ENCODE peak calls at places on chromosomes 7 and 10, in six cellular contexts. E is CD8-positive, alpha-beta T cell; V is ovary; L is keratinocyte; N is PC-9; H is esophagus squamous epithelium. U is an unnamed sample.

GRCh38 chr10:79162861-79163662 is 94.3 kb downstream of the ZMIZ1 start:
- DNase-seq in E (no peak), V (no peak), L (no peak), N (peak; percentile 86), H (no peak), U (no peak)

GRCh38 chr7:73304071-73304470 is 4.6 kb downstream of the NSUN5 start:
- DNase-seq in E (no peak), V (no peak), L (no peak), N (no peak), H (no peak), U (no peak)

GRCh38 chr7:101833799-101834198 is 16.4 kb downstream of the CUX1 start:
- DNase-seq in E (no peak), V (no peak), L (no peak), N (no peak), H (no peak), U (no peak)

GRCh38 chr10:7417807-7418206 is 7.0 kb upstream of the SFMBT2 start:
- DNase-seq in E (no peak), V (no peak), L (no peak), N (no peak), H (no peak), U (no peak)

GRCh38 chr10:68428396-68428795 is 21.3 kb upstream of the RUFY2 start:
- DNase-seq in E (no peak), V (no peak), L (no peak), N (no peak), H (no peak), U (no peak)

GRCh38 chr7:4830176-4830575 is 31.7 kb downstream of the PAPOLB start:
- DNase-seq in E (peak; percentile 32), V (no peak), L (no peak), N (no peak), H (no peak), U (no peak)

GRCh38 chr10:43136995-43137700 is 1.1 kb upstream of the CSGALNACT2 start:
- DNase-seq in E (no peak), V (peak; percentile 41), L (no peak), N (no peak), H (no peak), U (no peak)

GRCh38 chr7:40551685-40552576 is 417.1 kb downstream of the SUGCT start:
- DNase-seq in E (no peak), V (no peak), L (no peak), N (no peak), H (no peak), U (no peak)

GRCh38 chr10:17771027-17771426 is 19.0 kb downstream of the TMEM236 start:
- DNase-seq in E (no peak), V (no peak), L (no peak), N (no peak), H (no peak), U (no peak)

GRCh38 chr7:364536-364935 is 74.6 kb downstream of the FOXL3 start:
- DNase-seq in E (no peak), V (no peak), L (no peak), N (no peak), H (no peak), U (no peak)

GRCh38 chr7:157211710-157212109 is 73.0 kb downstream of the UBE3C start:
- DNase-seq in E (no peak), V (no peak), L (no peak), N (no peak), H (no peak), U (no peak)

GRCh38 chr10:126131338-126131737 is 235.0 kb downstream of the FANK1 start:
- DNase-seq in E (no peak), V (no peak), L (no peak), N (no peak), H (no peak), U (no peak)

GRCh38 chr7:116592445-116592844 is 67.6 kb downstream of the CAV1 start:
- DNase-seq in E (no peak), V (no peak), L (no peak), N (no peak), H (no peak), U (no peak)

GRCh38 chr7:77627307-77627671 is 69.0 kb upstream of the RSBN1L start:
- DNase-seq in E (no peak), V (no peak), L (no peak), N (no peak), H (no peak), U (no peak)

GRCh38 chr7:128078309-128078708 is 47.1 kb upstream of the LRRC4 start:
- DNase-seq in E (no peak), V (no peak), L (no peak), N (no peak), H (no peak), U (no peak)

GRCh38 chr10:26448706-26449435 is 10.7 kb downstream of the APBB1IP start:
- DNase-seq in E (peak; percentile 63), V (no peak), L (no peak), N (no peak), H (no peak), U (no peak)

GRCh38 chr10:77598606-77599005 is 39.0 kb downstream of the KCNMA1 start:
- DNase-seq in E (no peak), V (no peak), L (no peak), N (no peak), H (no peak), U (no peak)

GRCh38 chr7:14598978-14599377 is 303.6 kb downstream of the DGKB start:
- DNase-seq in E (no peak), V (no peak), L (no peak), N (no peak), H (no peak), U (no peak)

GRCh38 chr10:130719447-130719752 is 583.2 kb downstream of the GLRX3 start:
- DNase-seq in E (no peak), V (no peak), L (no peak), N (no peak), H (no peak), U (no peak)

GRCh38 chr10:70162892-70163201 is 7.5 kb downstream of the SAR1A start:
- DNase-seq in E (no peak), V (no peak), L (no peak), N (no peak), H (no peak), U (no peak)

GRCh38 chr10:128150045-128150493 is 23.8 kb upstream of the MKI67 start:
- DNase-seq in E (peak; percentile 64), V (no peak), L (no peak), N (no peak), H (no peak), U (no peak)

GRCh38 chr10:133257489-133258065 is 19.1 kb downstream of the ADAM8 start:
- DNase-seq in E (no peak), V (peak; percentile 79), L (no peak), N (no peak), H (no peak), U (peak; percentile 33)

GRCh38 chr10:75653761-75654160 is 222.3 kb downstream of the LRMDA start:
- DNase-seq in E (no peak), V (no peak), L (no peak), N (peak; percentile 56), H (no peak), U (no peak)

GRCh38 chr7:129368389-129368986 is 65.7 kb upstream of the STRIP2 start:
- DNase-seq in E (no peak), V (no peak), L (no peak), N (no peak), H (no peak), U (no peak)

GRCh38 chr7:25025218-25025671 is 45.3 kb upstream of the OSBPL3 start:
- DNase-seq in E (no peak), V (no peak), L (peak; percentile 61), N (peak; percentile 93), H (no peak), U (no peak)

GRCh38 chr10:200405-200804 is 65.2 kb downstream of the ZMYND11 start:
- DNase-seq in E (no peak), V (no peak), L (no peak), N (no peak), H (no peak), U (no peak)

DNA sequence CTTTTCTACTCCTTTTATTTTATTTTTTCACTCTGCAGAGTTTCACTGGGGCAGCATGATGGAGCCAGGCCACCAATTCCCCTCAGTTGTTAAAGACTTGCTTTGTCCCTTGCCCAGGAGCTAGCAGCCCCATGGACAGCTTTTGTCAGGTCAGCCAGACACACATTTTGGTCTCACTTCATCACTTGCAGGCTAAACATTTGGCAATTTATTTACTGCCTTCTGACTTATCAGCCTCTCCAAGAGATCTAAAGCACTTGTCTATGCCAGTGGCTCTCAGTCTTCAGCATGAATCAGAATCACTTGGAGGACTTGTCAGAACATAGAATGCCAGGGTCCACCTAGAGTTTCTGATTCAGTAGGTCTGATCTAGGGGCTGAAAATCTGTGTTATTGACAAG is 66.4 kb upstream of the GDF10 start:
- DNase-seq in E (no peak), V (no peak), L (no peak), N (no peak), H (no peak), U (no peak)
- H3K4me1 ChIP-seq in E (peaks cover 10% of the 10 kb centered on the region), V (no peaks in the 10 kb centered on the region), L (no peaks in the 10 kb centered on the region), N (no peaks in the 10 kb centered on the region), H (no peaks in the 10 kb centered on the region), U (peaks cover 4% of the 10 kb centered on the region)

DNA sequence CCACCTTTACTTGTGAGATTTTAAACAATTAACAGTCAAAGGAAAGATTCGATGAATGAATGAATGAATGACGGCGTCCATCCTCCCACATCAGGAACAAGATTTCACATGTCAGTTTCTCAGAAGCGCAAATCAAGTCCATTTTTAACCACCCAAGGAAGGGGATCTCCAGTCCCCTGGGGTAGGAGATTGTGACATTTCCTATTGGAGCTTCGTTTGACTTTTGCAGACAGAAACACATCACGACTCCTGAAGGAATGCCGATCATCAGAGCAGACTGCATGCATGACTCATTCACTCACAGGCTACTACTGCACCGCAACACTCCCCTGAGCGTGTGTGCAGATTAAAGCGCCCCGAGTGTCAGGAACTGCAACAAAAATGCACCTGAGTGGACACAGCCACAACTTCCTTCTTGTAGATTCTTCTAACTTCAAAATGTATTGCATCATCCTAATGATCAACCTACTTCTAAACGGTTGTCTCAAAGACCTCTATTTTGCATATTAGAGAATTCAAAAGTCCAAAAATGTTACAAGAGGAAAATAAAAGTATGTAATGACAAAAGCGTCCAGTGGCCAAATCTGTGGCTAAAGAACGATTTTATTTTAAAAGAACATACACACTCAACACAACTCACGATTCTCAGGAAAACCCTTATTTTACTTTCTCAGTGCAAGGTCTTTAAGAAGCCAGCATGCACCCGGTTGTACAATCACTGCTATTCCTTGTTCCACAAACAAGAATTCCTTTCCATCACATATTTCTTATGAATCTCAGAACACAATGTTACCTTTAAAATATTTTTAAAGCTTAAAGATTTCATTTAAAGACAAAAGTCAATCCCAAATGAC is 172.6 kb downstream of the FAM107B start:
- DNase-seq in E (peak; percentile 42), V (no peak), L (peak; percentile 74), N (peak; percentile 92), H (no peak), U (no peak)
- TF ChIP-seq CTCF in E (no peak), V (no peak), L (peak; percentile 16), N (no peak), H (no peak), U (no peak)

DNA sequence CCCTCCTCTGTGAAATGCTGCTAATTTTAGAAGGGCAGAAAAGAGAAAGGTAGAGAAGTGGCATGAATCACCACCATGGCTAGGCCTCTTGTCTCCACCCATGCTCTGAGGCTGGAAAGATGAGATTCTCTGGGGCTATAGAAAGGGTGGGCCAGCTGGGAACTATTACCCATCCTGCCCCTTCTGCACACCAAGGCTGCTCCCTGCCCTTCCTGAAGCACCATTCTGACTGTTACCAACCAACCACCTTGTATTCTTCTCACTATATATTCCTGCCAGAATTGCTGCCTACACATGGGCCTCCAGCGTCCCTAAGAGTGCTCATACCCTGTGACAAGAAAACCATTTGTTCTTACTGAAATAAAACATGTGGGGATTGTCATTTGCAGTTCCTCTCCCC is 11.4 kb upstream of the DLX6 start:
- DNase-seq in E (no peak), V (no peak), L (no peak), N (no peak), H (no peak), U (no peak)
- H3K27me3 ChIP-seq in E (peaks cover 58% of the 10 kb centered on the region), V (peaks cover 16% of the 10 kb centered on the region), L (peaks cover 86% of the 10 kb centered on the region), N (peaks cover 18% of the 10 kb centered on the region), H (peaks cover 100% of the 10 kb centered on the region), U (peaks cover 100% of the 10 kb centered on the region)

GRCh38 chr10:91779011-91779605 is 19.1 kb upstream of the TNKS2 start:
- DNase-seq in E (no peak), V (no peak), L (no peak), N (peak; percentile 77), H (no peak), U (no peak)
- H3K4me1 ChIP-seq in E (no peaks in the 10 kb centered on the region), V (no peaks in the 10 kb centered on the region), L (peaks cover 5% of the 10 kb centered on the region), N (peaks cover 25% of the 10 kb centered on the region), H (no peaks in the 10 kb centered on the region), U (no peaks in the 10 kb centered on the region)